ENCODE peak calls at places on chromosomes 2 and 18, in ten cellular contexts. W is right cardiac atrium; Z is EL; I is aorta; Q is ovary; K is activated CD4-positive, alpha-beta T cell treated with anti-CD3 and anti-CD28 coated beads, Interleukin-2, amount 10 ng/mL, durations not matched to agents 24 days and 14 days; O is skeletal muscle cell; B is heart right ventricle; R is GM04504; Y is substantia nigra. V is an unnamed sample.

GRCh38 chr2:240423788-240424191 is 11.7 kb upstream of the GPC1 start:
- DNase-seq in W (no peak), Z (no peak), I (peak; percentile 39), Q (peak; percentile 11), K (no peak), O (no peak), B (no peak), R (no peak), Y (no peak), V (no peak)

GRCh38 chr2:239019193-239019581 is 171.3 kb downstream of the TWIST2 start:
- DNase-seq in W (no peak), Z (no peak), I (no peak), Q (no peak), K (no peak), O (no peak), B (no peak), R (no peak), Y (no peak), V (no peak)

GRCh38 chr2:67445652-67446268 is 48.6 kb downstream of the ETAA1 start:
- DNase-seq in W (no peak), Z (no peak), I (no peak), Q (no peak), K (no peak), O (no peak), B (no peak), R (no peak), Y (no peak), V (no peak)

GRCh38 chr18:23105581-23106219 is 29.6 kb upstream of the CABLES1 start:
- DNase-seq in W (no peak), Z (no peak), I (no peak), Q (no peak), K (no peak), O (no peak), B (no peak), R (no peak), Y (no peak), V (no peak)

GRCh38 chr18:43961713-43962112 is 684.4 kb upstream of the SYT4 start:
- DNase-seq in W (no peak), Z (no peak), I (no peak), Q (no peak), K (no peak), O (no peak), B (no peak), R (no peak), Y (no peak), V (no peak)

GRCh38 chr18:37476182-37476581 is 89.4 kb downstream of the CELF4 start:
- DNase-seq in W (no peak), Z (peak; percentile 41), I (no peak), Q (no peak), K (peak; percentile 73), O (no peak), B (no peak), R (no peak), Y (no peak), V (no peak)

GRCh38 chr2:231721641-231722310 is 13.5 kb downstream of the PTMA start:
- DNase-seq in W (no peak), Z (no peak), I (no peak), Q (no peak), K (peak; percentile 52), O (no peak), B (no peak), R (no peak), Y (no peak), V (no peak)

GRCh38 chr2:121605820-121606733 is 43.2 kb downstream of the CLASP1 start:
- DNase-seq in W (no peak), Z (no peak), I (no peak), Q (no peak), K (no peak), O (no peak), B (no peak), R (no peak), Y (no peak), V (no peak)

GRCh38 chr18:13381907-13382682 is 163.5 kb downstream of the LDLRAD4 start:
- DNase-seq in W (peak; percentile 78), Z (peak; percentile 27), I (peak; percentile 91), Q (peak; percentile 43), K (peak; percentile 87), O (no peak), B (peak; percentile 84), R (peak; percentile 46), Y (no peak), V (peak; percentile 36)

GRCh38 chr2:117931266-117931665 is 82.6 kb downstream of the CCDC93 start:
- DNase-seq in W (no peak), Z (no peak), I (no peak), Q (no peak), K (no peak), O (no peak), B (no peak), R (no peak), Y (no peak), V (no peak)

GRCh38 chr18:13576598-13576997 is 149.8 kb downstream of the FAM210A start:
- DNase-seq in W (no peak), Z (no peak), I (no peak), Q (no peak), K (no peak), O (no peak), B (no peak), R (no peak), Y (no peak), V (no peak)

GRCh38 chr2:240469239-240469636 is 33.8 kb downstream of the GPC1 start:
- DNase-seq in W (no peak), Z (no peak), I (peak; percentile 32), Q (peak; percentile 14), K (no peak), O (no peak), B (peak; percentile 2), R (no peak), Y (no peak), V (no peak)

GRCh38 chr2:3172265-3172935 is 205.2 kb downstream of the EIPR1 start:
- DNase-seq in W (no peak), Z (no peak), I (no peak), Q (no peak), K (no peak), O (no peak), B (no peak), R (no peak), Y (no peak), V (no peak)

GRCh38 chr18:51006948-51007786 is 22.8 kb upstream of the SMAD4 start:
- DNase-seq in W (no peak), Z (no peak), I (no peak), Q (no peak), K (no peak), O (no peak), B (no peak), R (no peak), Y (no peak), V (no peak)

V was measured in BJ.